ENCODE peak calls at places on chromosomes 4 and X, in six cellular contexts. M is foreskin fibroblast; F is AG20443; X is NCI-H2171 treated with DMSO at 0.1 percent for 48 hours; N is left cardiac atrium; S is stimulated activated CD8-positive, alpha-beta memory T cell treated with anti-CD3 and anti-CD28 coated beads, Interleukin-15, amount 100 ng/mL, for 1 hour. G is an unnamed sample.

GRCh38 chr4:127250577-127250976 is 382.2 kb upstream of the INTU start:
- DNase-seq in M (no peak), F (no peak), X (no peak), N (no peak), S (no peak), G (no peak)

GRCh38 chr4:184287697-184288255 is 70.1 kb upstream of the ENPP6 start:
- DNase-seq in M (peak), F (peak), X (no peak), N (no peak), S (no peak), G (peak)

GRCh38 chrX:104156630-104157529 is at the start of gene SLC25A53:
- DNase-seq in M (peak), F (peak), X (peak), N (peak), S (peak), G (peak)

GRCh38 chr4:139144911-139145551 is 32.0 kb downstream of the ELF2 start:
- DNase-seq in M (no peak), F (no peak), X (peak), N (no peak), S (no peak), G (peak)

GRCh38 chr4:70721747-70722146 is at the start of gene RUFY3:
- DNase-seq in M (peak), F (peak), X (peak), N (no peak), S (no peak), G (no peak)

GRCh38 chr4:153535735-153536494 is 69.8 kb downstream of the TMEM131L start:
- DNase-seq in M (no peak), F (peak), X (no peak), N (no peak), S (no peak), G (no peak)

GRCh38 chr4:170599894-170600293 is 510.1 kb upstream of the AADAT start:
- DNase-seq in M (no peak), F (no peak), X (no peak), N (no peak), S (no peak), G (no peak)

GRCh38 chrX:9329056-9329455 is 135.8 kb upstream of the TBL1X start:
- DNase-seq in M (no peak), F (no peak), X (no peak), N (no peak), S (no peak), G (no peak)

GRCh38 chrX:72238183-72238582 is 644 bp downstream of the ERCC6L start:
- DNase-seq in M (no peak), F (no peak), X (no peak), N (no peak), S (no peak), G (no peak)

GRCh38 chr4:77921701-77922100 is 59.1 kb downstream of the MRPL1 start:
- DNase-seq in M (peak), F (peak), X (no peak), N (no peak), S (no peak), G (no peak)

GRCh38 chr4:146245246-146245645 is 30.9 kb downstream of the REELD1 start:
- DNase-seq in M (no peak), F (peak), X (no peak), N (peak), S (no peak), G (peak)

GRCh38 chr4:124610214-124610613 is 102.3 kb downstream of the ANKRD50 start:
- DNase-seq in M (no peak), F (no peak), X (no peak), N (no peak), S (no peak), G (no peak)

GRCh38 chr4:35934370-35934981 is 309.8 kb downstream of the ARAP2 start:
- DNase-seq in M (peak), F (peak), X (peak), N (no peak), S (no peak), G (no peak)

G was measured in colonic mucosa.